ENCODE peak calls at places on chromosomes 13 and 19, in eight cellular contexts. Z is AG09309, Y is brain microvascular endothelial cell, Q is adrenal gland, T is transverse colon, L is tibial artery, S is upper lobe of left lung, U is heart left ventricle. X is an unnamed sample.

GRCh38 chr19:19229701-19230100 is 17.9 kb downstream of the NCAN start:
- DNase-seq in Z (no peak), S (no peak), T (no peak), Y (no peak), L (no peak), Q (no peak), U (no peak), X (no peak)

GRCh38 chr13:99565478-99566124 is 64.3 kb downstream of the TM9SF2 start:
- DNase-seq in Y (peak; percentile 30), U (no peak), Z (no peak), T (no peak), Q (no peak), L (no peak), S (peak; percentile 72), X (no peak)

GRCh38 chr19:23273022-23273593 is 22.9 kb upstream of the ZNF724 start:
- DNase-seq in Z (no peak), U (peak; percentile 12), Y (no peak), T (peak; percentile 21), L (no peak), S (no peak), Q (no peak), X (no peak)

GRCh38 chr19:2034729-2035589 is 16.1 kb downstream of the MKNK2 start:
- DNase-seq in Z (no peak), U (no peak), L (no peak), Y (no peak), Q (peak; percentile 82), T (peak; percentile 87), S (peak; percentile 88), X (no peak)

GRCh38 chr13:25037057-25037813 is 58.7 kb upstream of the PABPC3 start:
- DNase-seq in S (no peak), L (no peak), T (peak; percentile 47), Q (peak; percentile 64), U (peak; percentile 28), Z (peak; percentile 24), Y (peak; percentile 51), X (no peak)

GRCh38 chr19:55053735-55054134 is 9.2 kb downstream of the RDH13 start:
- DNase-seq in S (no peak), L (no peak), Q (no peak), Y (no peak), T (no peak), U (no peak), Z (no peak), X (no peak)

GRCh38 chr13:101144808-101145419 is 271.4 kb downstream of the NALCN start:
- DNase-seq in S (no peak), Q (peak; percentile 28), U (no peak), L (no peak), Y (peak; percentile 22), T (no peak), Z (no peak), X (no peak)

GRCh38 chr13:112952759-112953541 is 16.1 kb upstream of the MCF2L start:
- DNase-seq in S (no peak), Y (no peak), Z (no peak), Q (no peak), L (peak; percentile 58), U (no peak), T (no peak), X (no peak)

GRCh38 chr13:80630685-80631121 is 289.8 kb upstream of the SPRY2 start:
- DNase-seq in Q (peak; percentile 29), L (no peak), Y (peak; percentile 23), Z (no peak), U (peak; percentile 25), S (no peak), T (no peak), X (no peak)

GRCh38 chr13:20193142-20193923 is 595 bp upstream of the GJB2 start:
- DNase-seq in U (no peak), Y (no peak), Q (no peak), L (no peak), T (no peak), S (peak; percentile 84), Z (no peak), X (no peak)

GRCh38 chr19:13146763-13147563 is 3.2 kb downstream of the STX10 start:
- DNase-seq in Z (no peak), T (peak; percentile 49), Y (no peak), L (no peak), Q (peak; percentile 63), S (no peak), U (no peak), X (no peak)

DNA sequence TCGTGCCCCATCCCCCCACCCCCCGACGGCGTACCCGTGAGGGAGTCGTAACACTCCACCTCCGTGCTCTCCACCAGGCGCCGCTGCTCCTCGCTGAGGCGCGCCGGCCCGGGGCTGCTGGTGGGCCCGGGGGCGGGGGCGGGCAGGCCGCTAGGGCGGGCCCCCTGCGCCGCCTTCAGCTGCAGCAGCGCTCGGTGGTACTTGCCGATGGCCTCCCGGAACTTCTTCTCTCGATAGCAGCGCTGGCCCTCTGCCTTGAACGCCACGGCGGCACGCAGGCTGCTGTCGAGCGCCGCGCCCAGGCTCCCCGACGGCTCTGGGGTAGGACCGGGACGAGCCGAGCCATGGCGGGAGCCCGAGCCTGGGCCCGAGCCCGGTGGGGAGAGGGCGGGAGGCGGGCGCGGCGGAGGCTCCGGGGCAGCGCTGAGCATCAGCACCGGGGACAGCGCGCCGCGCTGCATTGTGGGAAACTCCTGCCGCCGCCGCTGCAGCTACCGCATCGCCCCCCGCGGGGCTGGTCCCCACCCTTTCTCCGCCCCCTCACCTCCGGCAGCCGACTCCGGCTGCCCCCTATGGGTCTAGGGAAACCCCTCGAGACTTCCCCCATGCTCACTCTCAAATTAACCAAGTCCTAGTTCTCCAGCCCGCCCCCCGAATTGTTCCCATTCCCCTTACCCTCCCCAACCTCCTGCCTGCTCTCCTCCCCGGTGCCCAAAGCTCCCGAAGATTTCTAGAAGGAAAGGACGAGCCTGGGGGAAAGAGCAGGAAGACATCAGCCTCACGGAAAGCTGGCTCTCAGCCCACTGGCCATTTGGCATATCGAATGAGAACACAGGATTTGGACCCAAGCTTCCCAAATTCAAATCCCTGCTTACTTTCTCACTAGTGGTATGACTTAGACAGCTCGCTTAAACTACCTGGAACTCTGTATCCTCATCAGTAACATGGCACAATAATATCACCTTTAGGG is at the start of gene TTC9B:
- DNase-seq in Y (no peak), U (no peak), L (no peak), S (peak; percentile 89), Z (no peak), T (no peak), Q (no peak), X (peak; percentile 84)
- TF ChIP-seq CTCF in Y (no peak), U (no peak), L (no peak), S (no peak), Z (no peak), T (no peak), Q (no peak), X (no peak)

DNA sequence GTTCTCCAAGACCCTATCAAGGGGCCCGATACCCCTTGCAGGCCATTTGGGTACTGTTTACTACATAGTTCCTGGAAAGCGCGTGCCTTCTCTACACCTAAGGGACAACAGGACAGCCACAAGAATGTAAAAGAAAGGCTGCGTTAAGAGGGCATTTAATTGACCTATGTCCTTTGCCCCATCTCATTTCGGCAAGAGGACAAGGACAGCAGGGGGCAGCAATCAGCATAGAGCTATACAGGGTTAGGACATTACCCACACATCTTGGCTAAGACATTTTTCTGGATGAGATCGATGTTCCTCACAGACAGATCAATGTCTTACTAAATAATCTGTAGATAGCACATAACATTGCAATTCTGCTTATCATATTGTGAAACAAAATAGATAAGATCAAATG is 41.2 kb downstream of the FLT3 start:
- DNase-seq in Z (no peak), Q (peak; percentile 39), U (no peak), Y (peak; percentile 7), L (no peak), T (peak; percentile 51), S (no peak), X (no peak)
- TF ChIP-seq CTCF in Z (peak; percentile 42), Q (peak; percentile 38), U (peak; percentile 47), Y (peak; percentile 58), L (no peak), T (peak; percentile 45), S (no peak), X (peak; percentile 40)

DNA sequence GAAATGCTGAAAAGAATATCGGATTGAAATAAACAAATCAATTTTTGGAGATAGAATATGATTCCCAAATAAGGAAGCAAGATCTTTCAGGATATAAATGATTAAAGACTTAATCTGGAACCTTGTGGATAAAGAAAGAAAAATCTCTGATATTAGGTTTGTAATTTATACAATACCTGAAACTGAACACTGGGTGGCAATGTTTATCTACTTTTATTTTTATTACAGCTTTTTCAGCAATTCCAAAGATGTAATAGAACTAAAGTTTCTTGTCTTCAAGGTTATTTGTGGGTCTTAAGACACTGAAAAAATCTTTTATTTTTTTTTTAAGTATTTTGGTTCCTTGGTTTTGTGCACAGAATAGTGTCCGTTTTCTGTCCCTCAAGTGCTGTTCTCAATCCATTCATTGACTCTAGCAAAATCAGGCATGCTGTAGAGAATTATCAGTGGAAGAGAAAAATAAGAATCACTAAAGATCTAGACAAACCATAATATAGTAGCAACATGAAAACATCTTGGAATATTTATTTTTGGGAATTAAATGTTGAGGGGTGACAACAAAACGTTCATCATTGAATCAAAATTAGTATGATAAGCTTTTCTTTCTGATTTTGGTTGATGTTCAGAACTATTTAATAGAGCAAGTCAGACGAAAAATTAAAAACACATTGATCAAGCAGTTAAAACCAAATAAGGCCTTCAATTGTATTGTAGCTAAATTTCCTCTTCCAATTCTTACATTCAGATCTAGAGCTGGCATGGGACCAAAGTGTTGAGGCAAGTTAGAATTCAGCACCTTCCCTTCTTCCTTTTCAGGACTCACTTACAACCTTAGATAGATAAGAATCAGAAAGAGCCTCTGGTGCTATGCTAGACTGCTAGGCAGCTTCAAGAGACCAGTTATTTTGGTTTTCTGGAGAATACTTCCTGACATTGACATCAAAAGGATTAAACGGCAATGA is 704.4 kb upstream of the PCDH20 start:
- DNase-seq in Z (no peak), T (no peak), U (no peak), Q (no peak), S (no peak), L (no peak), Y (no peak), X (no peak)
- TF ChIP-seq CTCF in Z (peak; percentile 17), T (peak; percentile 27), U (peak; percentile 53), Q (peak; percentile 37), S (no peak), L (no peak), Y (peak; percentile 2), X (peak; percentile 62)

GRCh38 chr19:3466630-3467029 is 13.7 kb downstream of the SMIM24 start:
- DNase-seq in Z (no peak), T (no peak), U (no peak), Q (no peak), Y (no peak), S (no peak), L (peak; percentile 97), X (no peak)

GRCh38 chr19:3464797-3465235 is 15.5 kb downstream of the SMIM24 start:
- DNase-seq in U (no peak), T (no peak), Q (no peak), S (peak; percentile 71), Z (no peak), L (no peak), Y (no peak), X (no peak)

GRCh38 chr19:3463959-3464796 is 16.1 kb downstream of the SMIM24 start:
- DNase-seq in Q (no peak), S (peak; percentile 67), L (no peak), Z (no peak), Y (no peak), U (no peak), T (no peak), X (no peak)

GRCh38 chr19:3467437-3468198 is 12.7 kb downstream of the SMIM24 start:
- DNase-seq in L (no peak), Q (no peak), T (no peak), Z (no peak), Y (no peak), S (no peak), U (no peak), X (no peak)

DNA sequence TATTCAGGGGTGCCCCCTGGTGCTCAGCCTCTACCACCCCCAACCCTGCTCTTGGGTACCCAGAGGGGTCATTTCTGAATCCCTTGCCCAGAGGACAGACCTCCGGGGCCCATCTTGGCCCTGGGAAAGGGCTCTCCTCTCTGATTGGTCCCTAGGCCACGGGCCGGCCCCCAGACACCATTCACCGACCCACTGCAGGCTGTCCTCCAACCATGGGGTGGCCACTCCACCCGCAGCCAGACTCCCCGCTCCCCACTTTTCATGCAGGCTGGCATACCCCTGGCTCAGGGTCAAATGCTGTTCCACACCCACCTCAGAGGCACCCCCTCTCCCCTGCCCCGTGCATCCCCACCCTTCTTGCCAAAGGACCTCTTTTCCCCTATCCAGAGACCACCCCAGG is 14.8 kb downstream of the SMIM24 start:
- DNase-seq in T (no peak), Z (no peak), L (no peak), Q (no peak), S (no peak), Y (no peak), U (no peak), X (no peak)
- TF ChIP-seq CTCF in T (no peak), Z (no peak), L (no peak), Q (no peak), S (no peak), Y (peak; percentile 21), U (no peak), X (no peak)

X was measured in osteocyte.